ENCODE peak calls at places on chromosomes 5 and 9, in eight cellular contexts. N is HCT116, W is GM23248, X is MM.1S, Y is OCI-LY7, R is PC-3, H is neural progenitor cell, A is hepatocyte. E is an unnamed sample.

GRCh38 chr9:122218885-122219855 is 9.6 kb downstream of the LHX6 start:
- DNase-seq in H (peak), R (no peak), A (no peak), W (peak), X (no peak), N (no peak), Y (no peak), E (peak)

GRCh38 chr9:105950894-105951293 is 256.6 kb downstream of the TMEM38B start:
- DNase-seq in R (no peak), A (no peak), X (no peak), N (no peak), W (no peak), Y (no peak), H (no peak), E (no peak)

GRCh38 chr9:34511160-34511513 is 11.7 kb downstream of the ENHO start:
- DNase-seq in N (no peak), W (no peak), H (no peak), Y (no peak), X (no peak), R (no peak), A (no peak), E (no peak)

GRCh38 chr5:54344653-54345052 is 34.3 kb upstream of the ARL15 start:
- DNase-seq in R (no peak), X (no peak), W (no peak), A (no peak), N (no peak), H (no peak), Y (no peak), E (no peak)

GRCh38 chr5:177098103-177098771 is 11.5 kb downstream of the FGFR4 start:
- DNase-seq in W (peak), X (no peak), H (no peak), Y (no peak), N (no peak), A (no peak), R (no peak), E (no peak)

GRCh38 chr5:32443145-32443540 is 1.4 kb downstream of the ZFR start:
- DNase-seq in N (no peak), A (peak), X (no peak), W (peak), H (no peak), Y (peak), R (peak), E (peak)

GRCh38 chr9:71048271-71048670 is 73.2 kb downstream of the TRPM3 start:
- DNase-seq in R (no peak), Y (no peak), X (no peak), A (no peak), H (peak), W (no peak), N (no peak), E (no peak)

GRCh38 chr9:114214686-114215397 is 59.5 kb downstream of the COL27A1 start:
- DNase-seq in X (no peak), H (no peak), N (no peak), A (no peak), R (no peak), W (no peak), Y (no peak), E (no peak)

GRCh38 chr9:4062966-4063365 is 236.9 kb downstream of the GLIS3 start:
- DNase-seq in A (no peak), X (no peak), N (no peak), H (no peak), Y (no peak), R (no peak), W (peak), E (no peak)

GRCh38 chr5:144697847-144698262 is 527.2 kb downstream of the KCTD16 start:
- DNase-seq in Y (no peak), N (no peak), X (no peak), R (peak), W (peak), A (peak), H (no peak), E (peak)

GRCh38 chr9:7536310-7536939 is 263.2 kb downstream of the DMAC1 start:
- DNase-seq in R (peak), Y (peak), W (peak), N (peak), H (peak), X (peak), A (peak), E (peak)

DNA sequence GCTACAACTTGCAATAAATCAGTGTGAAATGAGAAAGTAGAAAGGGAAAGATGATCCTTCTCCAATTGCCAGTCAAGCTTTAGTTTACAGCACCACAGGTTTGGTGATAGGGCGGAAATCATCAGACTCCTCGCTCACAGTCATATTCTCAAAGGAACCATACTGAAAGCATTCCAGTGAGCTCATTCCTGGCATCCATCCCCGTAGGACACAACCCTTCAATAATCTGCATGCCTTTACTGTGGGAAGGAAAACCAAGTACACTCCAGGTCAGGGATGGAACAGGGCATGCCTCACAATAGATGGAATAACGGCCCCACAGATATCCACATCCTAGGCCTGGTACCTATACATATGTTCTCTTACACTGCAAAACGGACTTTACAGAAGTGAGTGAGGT is 80.7 kb downstream of the FSTL4 start:
- DNase-seq in H (no peak), W (peak), R (no peak), A (no peak), N (no peak), X (no peak), Y (no peak), E (no peak)
- TF ChIP-seq EZH2phosphoT487 in H (no peak), W (no peak), R (no peak), A (no peak), N (no peak), X (no peak), Y (no peak), E (no peak)

DNA sequence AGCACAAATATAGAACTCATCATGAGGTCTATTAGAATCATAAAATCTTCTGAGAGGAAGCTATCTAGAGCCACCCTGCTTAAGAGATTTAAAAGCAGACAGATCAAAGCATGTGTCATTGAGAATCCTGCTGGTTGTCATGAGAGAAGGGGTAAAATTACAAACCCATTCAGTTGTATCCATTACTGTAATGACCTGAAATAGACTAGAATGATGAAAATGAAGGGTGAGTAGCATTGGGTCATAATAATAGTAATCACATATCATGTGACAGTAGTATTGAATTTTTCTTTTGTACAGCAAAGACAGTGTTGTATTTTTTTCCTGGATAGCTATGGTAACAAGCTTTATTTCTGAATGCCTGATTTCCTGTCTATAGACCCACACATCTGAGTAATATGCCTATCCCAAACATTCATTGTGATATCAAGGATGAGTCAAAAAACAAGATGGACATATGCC is 149.0 kb downstream of the PDE4D start:
- DNase-seq in X (no peak), A (no peak), H (no peak), R (peak), W (peak), N (no peak), Y (no peak), E (no peak)
- TF ChIP-seq EZH2phosphoT487 in X (no peak), A (no peak), H (no peak), R (no peak), W (no peak), N (no peak), Y (no peak), E (no peak)

DNA sequence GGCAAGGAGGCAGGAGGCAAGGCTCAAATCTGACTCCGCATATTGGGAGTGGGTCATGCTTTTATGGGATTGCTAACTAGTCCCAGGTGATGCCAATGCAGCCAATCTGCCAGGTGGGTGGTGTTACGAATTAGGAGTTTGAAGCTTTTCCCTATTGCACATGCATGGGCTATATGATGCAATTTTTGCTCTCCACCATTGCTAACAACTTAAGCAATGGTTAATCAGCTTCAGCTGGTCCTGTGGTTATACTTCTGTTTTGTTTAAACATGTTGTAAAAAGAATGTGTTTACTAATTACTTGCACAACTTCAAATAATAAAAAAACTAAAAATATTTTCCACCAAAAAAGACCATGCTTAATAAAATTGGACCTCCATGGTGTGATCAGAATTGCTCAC is 55.7 kb downstream of the SHC3 start:
- DNase-seq in H (no peak), X (no peak), W (peak), N (no peak), R (no peak), A (no peak), Y (no peak), E (no peak)
- TF ChIP-seq EZH2phosphoT487 in H (no peak), X (no peak), W (no peak), N (no peak), R (no peak), A (no peak), Y (no peak), E (no peak)

DNA sequence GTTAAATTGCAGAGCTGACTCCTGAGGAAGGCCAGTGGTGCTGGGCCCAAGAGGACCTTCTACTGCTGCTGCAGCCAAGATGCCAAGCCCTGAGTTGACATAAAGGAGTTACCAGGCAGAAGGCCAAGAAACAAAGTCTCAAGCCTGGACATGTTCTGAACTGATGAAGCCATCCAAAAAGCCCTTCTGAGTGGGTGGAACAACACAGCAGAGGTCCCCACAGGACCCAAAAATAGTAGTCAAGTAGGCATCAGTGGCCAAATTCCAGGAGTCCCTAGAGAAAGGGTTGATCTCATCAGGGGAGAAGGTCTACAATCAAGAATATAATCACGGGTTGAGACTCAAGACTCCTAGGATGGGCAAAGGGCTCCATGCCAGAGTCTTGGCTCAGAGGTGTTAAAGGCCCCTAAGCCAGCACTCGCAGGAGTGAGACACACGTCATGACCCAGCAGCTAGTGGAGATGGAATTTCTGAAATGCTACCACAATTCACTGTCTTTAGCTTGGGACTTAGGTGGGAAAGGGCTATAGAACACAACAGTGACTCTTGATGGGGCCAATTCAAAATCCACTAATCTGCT is 119.7 kb downstream of the FANCC start:
- DNase-seq in A (no peak), X (no peak), H (no peak), W (peak), Y (no peak), N (no peak), R (no peak), E (no peak)
- TF ChIP-seq EZH2phosphoT487 in A (no peak), X (no peak), H (no peak), W (no peak), Y (no peak), N (no peak), R (no peak), E (no peak)